ENCODE peak calls at places on chromosomes 13 and 19, in five cellular contexts. J is neural crest cell, T is transverse colon, H is AG10803, K is thoracic aorta. D is an unnamed sample.

GRCh38 chr13:75715598-75716523 is 79.7 kb downstream of the LMO7 start:
- DNase-seq in J (no peak), T (no peak), K (no peak), H (no peak), D (no peak)

GRCh38 chr19:10924597-10924996 is 3.8 kb downstream of the YIPF2 start:
- DNase-seq in J (no peak), T (no peak), K (no peak), H (no peak), D (no peak)

GRCh38 chr13:102680133-102680717 is 14.6 kb downstream of the METTL21C start:
- DNase-seq in T (no peak), H (no peak), J (no peak), K (no peak), D (no peak)

GRCh38 chr13:83549671-83550070 is 332.6 kb downstream of the SLITRK1 start:
- DNase-seq in K (no peak), H (no peak), J (no peak), T (no peak), D (no peak)

GRCh38 chr19:28710278-28710677 is 502.7 kb downstream of the UQCRFS1 start:
- DNase-seq in T (no peak), J (no peak), K (no peak), H (peak; percentile 74), D (no peak)

GRCh38 chr13:111156421-111156820 is 41.3 kb downstream of the ARHGEF7 start:
- DNase-seq in T (no peak), J (no peak), H (peak; percentile 34), K (no peak), D (no peak)

GRCh38 chr13:23349127-23349897 is 84.2 kb downstream of the SACS start:
- DNase-seq in K (no peak), J (no peak), H (peak; percentile 89), T (no peak), D (no peak)

GRCh38 chr19:36488816-36489138 is 584 bp downstream of the ZNF566 start:
- DNase-seq in H (peak; percentile 4), J (no peak), K (no peak), T (no peak), D (no peak)

GRCh38 chr19:1752757-1753728 is at the start of gene ONECUT3:
- DNase-seq in T (no peak), H (no peak), J (no peak), K (no peak), D (no peak)

GRCh38 chr19:14475251-14476073 is at the start of gene PTGER1:
- DNase-seq in T (no peak), J (no peak), H (no peak), K (no peak), D (peak; percentile 71)

GRCh38 chr13:20609145-20609544 is 42.2 kb downstream of the IFT88 start:
- DNase-seq in J (no peak), H (peak; percentile 59), K (no peak), T (no peak), D (no peak)

GRCh38 chr13:113631341-113632095 is 26.5 kb downstream of the ATP4B start:
- DNase-seq in T (no peak), H (no peak), K (no peak), J (no peak), D (no peak)

DNA sequence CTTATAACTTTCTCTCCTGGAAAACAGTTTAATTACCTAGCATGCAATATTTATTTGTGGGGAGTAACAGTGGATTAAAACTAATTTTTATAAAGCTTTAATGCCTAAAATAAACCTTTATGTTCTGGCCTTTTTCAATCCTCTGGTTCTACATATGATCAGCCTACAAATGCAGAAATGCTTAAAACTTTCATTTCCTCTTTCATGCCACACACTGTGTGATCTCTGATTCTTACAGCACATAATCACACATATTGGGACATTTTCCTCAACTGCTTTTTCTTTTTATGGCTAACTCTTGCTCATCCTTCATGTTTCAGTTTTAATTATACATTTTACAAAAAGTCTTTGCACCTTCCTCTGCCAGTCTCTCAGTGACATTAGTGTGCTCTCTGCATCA is 910.8 kb upstream of the SLITRK6 start:
- DNase-seq in H (no peak), T (no peak), K (no peak), J (no peak), D (no peak)
- TF ChIP-seq CTCF in H (no peak), T (no peak), K (no peak), J (no peak), D (no peak)

DNA sequence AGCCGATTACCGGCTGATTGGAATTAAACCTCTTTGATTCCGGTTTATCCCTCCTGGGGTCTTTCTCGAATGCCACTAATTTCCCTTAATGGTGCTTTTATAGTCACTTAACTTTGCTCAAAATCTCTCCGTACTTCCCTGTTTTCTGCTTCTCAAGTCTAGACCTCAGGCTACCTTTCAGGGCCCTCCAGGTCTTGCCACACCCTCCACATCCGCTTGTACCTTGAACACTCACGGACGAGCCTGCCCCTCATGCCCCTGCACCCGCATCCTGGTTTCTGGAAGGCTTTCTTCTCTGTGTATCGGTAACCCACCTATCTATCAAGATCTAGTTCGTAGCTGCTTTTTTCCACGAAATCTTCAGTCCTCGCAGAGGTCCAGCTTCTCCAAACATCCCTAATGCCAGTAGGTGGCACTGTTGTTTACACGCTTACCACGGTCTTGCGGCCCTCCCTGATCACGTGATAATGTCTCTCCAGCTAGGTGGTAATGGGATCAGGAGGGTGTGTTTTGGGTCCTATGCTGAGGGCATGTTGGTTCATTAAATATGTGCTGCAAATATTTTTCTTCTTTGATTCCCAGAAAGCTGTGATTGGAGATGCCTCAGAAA is 13.8 kb downstream of the ATP12A start:
- DNase-seq in H (peak; percentile 31), J (peak; percentile 47), T (peak; percentile 36), K (no peak), D (peak; percentile 61)
- TF ChIP-seq CTCF in H (peak; percentile 51), J (peak; percentile 78), T (peak; percentile 58), K (peak; percentile 15), D (peak; percentile 68)

DNA sequence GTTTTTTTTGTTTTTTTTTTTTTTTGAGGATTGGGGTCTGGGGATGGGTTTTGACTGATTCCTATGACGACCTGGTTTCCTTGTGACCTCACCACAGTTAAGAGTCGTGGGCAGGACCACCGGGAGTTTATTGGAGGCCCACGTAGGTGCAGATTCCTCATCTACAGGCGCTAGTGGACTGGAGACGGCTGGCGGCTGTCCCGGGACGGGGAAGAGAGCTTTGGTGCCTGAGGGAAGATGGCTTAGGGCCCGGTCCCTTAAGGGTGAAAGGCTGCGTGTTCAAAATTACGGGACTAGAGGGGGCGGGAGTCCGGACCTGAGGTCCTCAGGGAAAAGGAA is 679 bp upstream of the TEAD2 start:
- DNase-seq in K (no peak), H (peak; percentile 33), T (peak; percentile 47), J (no peak), D (no peak)
- TF ChIP-seq CTCF in K (no peak), H (no peak), T (no peak), J (no peak), D (no peak)

GRCh38 chr13:61255035-61255796 is 160.4 kb downstream of the PCDH20 start:
- DNase-seq in H (no peak), T (no peak), K (no peak), J (no peak), D (no peak)
- TF ChIP-seq CTCF in H (no peak), T (no peak), K (no peak), J (peak; percentile 51), D (peak; percentile 33)

GRCh38 chr13:104779311-104779710 is 1713.1 kb upstream of the SLC10A2 start:
- DNase-seq in H (no peak), T (no peak), J (no peak), K (no peak), D (no peak)

GRCh38 chr13:104769520-104769919 is 1703.3 kb upstream of the SLC10A2 start:
- DNase-seq in H (no peak), T (no peak), K (no peak), J (no peak), D (no peak)

GRCh38 chr13:104773775-104774174 is 1707.6 kb upstream of the SLC10A2 start:
- DNase-seq in T (no peak), K (no peak), J (no peak), H (peak; percentile 19), D (no peak)
- TF ChIP-seq CTCF in T (no peak), K (peak; percentile 29), J (peak; percentile 72), H (peak; percentile 63), D (peak; percentile 51)

GRCh38 chr19:57886046-57886445 is 2.8 kb downstream of the ZNF814 start:
- DNase-seq in H (no peak), J (no peak), K (no peak), T (no peak), D (no peak)

GRCh38 chr19:57888107-57888493 is 737 bp downstream of the ZNF814 start:
- DNase-seq in H (no peak), K (no peak), J (no peak), T (no peak), D (no peak)

GRCh38 chr19:57887195-57887941 is 1.5 kb downstream of the ZNF814 start:
- DNase-seq in T (peak; percentile 12), K (no peak), J (no peak), H (no peak), D (no peak)

DNA sequence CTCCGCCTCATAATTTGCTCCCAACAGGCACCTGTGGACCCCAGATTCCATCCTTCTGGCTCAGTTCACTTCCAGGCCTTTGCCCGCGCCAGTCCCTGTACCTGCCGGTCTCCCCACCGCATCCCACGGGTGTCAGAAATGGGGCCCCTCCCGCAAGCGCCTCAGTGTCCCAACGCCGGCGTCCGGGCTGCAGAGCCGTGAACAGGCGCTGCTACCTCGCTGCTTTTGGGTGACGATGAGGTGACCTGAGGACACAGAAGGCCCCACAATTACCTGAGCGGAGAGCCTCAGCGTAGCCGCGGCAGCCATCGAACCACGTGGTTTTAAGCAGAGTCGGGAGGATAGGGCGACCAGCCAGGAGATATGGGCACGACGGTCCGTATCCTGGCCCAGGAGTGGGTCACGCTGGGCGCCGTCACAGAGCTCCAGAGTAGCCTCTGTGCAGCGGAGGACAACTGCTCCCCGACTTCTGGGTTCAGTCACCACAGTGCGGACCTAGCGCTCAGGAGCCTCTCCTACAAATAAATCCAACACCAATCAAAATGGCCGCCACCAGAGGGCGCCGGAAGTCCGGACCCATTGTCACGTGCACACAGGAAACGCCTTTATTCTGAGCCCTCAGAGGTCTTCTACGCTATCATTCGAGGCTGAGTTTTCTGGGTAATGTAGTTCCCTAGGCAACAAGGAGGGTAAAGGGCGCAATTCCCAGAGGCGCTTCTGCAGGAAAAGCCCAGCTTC is at the start of gene ZNF814:
- DNase-seq in T (peak; percentile 86), H (peak; percentile 79), K (peak; percentile 3), J (peak; percentile 86), D (peak; percentile 84)
- TF ChIP-seq CTCF in T (peak; percentile 66), H (peak; percentile 41), K (peak; percentile 26), J (peak; percentile 70), D (no peak)

GRCh38 chr13:71979616-71980015 is 112.6 kb upstream of the DACH1 start:
- DNase-seq in J (no peak), K (no peak), H (no peak), T (no peak), D (no peak)
- TF ChIP-seq CTCF in J (peak; percentile 55), K (no peak), H (no peak), T (peak; percentile 21), D (peak; percentile 61)

GRCh38 chr19:33214621-33215020 is 11.0 kb downstream of the SLC7A10 start:
- DNase-seq in T (no peak), J (peak; percentile 37), K (no peak), H (peak; percentile 15), D (peak; percentile 72)
- TF ChIP-seq CTCF in T (no peak), J (peak; percentile 39), K (no peak), H (peak; percentile 43), D (peak; percentile 40)

D was measured in D721Med.